ENCODE peak calls at places on chromosomes 7 and 10, in eight cellular contexts. One of them, this sample, is unnamed.
A peak's percentile ranks its signal among the peaks of the same experiment; 100 is the strongest.

GRCh38 chr10:35852721-35853120 is 210.6 kb upstream of the FZD8 start:
- DNase-seq in OCI-LY7: no peak
- DNase-seq in activated CD4-positive, alpha-beta T cell treated with anti-CD3 and anti-CD28 coated beads, Interleukin-2, amount 50 U/mL, for 4 hours: no peak
- DNase-seq in SK-MEL-5: no peak
- DNase-seq in iPS DF 6.9: no peak
- DNase-seq in GM10248: no peak
- DNase-seq in Right ventricle myocardium superior: no peak
- DNase-seq in activated gamma-delta T cell treated with Interleukin-2 at 50 U/mL for 16 hours: no peak
- DNase-seq in this sample: no peak

GRCh38 chr7:1902231-1902855 is 232.3 kb downstream of the ELFN1 start:
- DNase-seq in OCI-LY7: no peak
- DNase-seq in activated CD4-positive, alpha-beta T cell treated with anti-CD3 and anti-CD28 coated beads, Interleukin-2, amount 50 U/mL, for 4 hours: no peak
- DNase-seq in SK-MEL-5: no peak
- DNase-seq in iPS DF 6.9: no peak
- DNase-seq in GM10248: no peak
- DNase-seq in Right ventricle myocardium superior: no peak
- DNase-seq in activated gamma-delta T cell treated with Interleukin-2 at 50 U/mL for 16 hours: no peak
- DNase-seq in this sample: no peak

GRCh38 chr7:48635796-48636195 is 288.6 kb upstream of the CDC14C start:
- DNase-seq in OCI-LY7: no peak
- DNase-seq in activated CD4-positive, alpha-beta T cell treated with anti-CD3 and anti-CD28 coated beads, Interleukin-2, amount 50 U/mL, for 4 hours: no peak
- DNase-seq in SK-MEL-5: no peak
- DNase-seq in iPS DF 6.9: no peak
- DNase-seq in GM10248: no peak
- DNase-seq in Right ventricle myocardium superior: no peak
- DNase-seq in activated gamma-delta T cell treated with Interleukin-2 at 50 U/mL for 16 hours: no peak
- DNase-seq in this sample: no peak

GRCh38 chr10:54096892-54097291 is 704.1 kb downstream of the PCDH15 start:
- DNase-seq in OCI-LY7: no peak
- DNase-seq in activated CD4-positive, alpha-beta T cell treated with anti-CD3 and anti-CD28 coated beads, Interleukin-2, amount 50 U/mL, for 4 hours: no peak
- DNase-seq in SK-MEL-5: no peak
- DNase-seq in iPS DF 6.9: no peak
- DNase-seq in GM10248: no peak
- DNase-seq in Right ventricle myocardium superior: no peak
- DNase-seq in activated gamma-delta T cell treated with Interleukin-2 at 50 U/mL for 16 hours: no peak
- DNase-seq in this sample: no peak

GRCh38 chr7:93228302-93228701 is 2.0 kb upstream of the HEPACAM2 start:
- DNase-seq in OCI-LY7: peak; percentile 82
- DNase-seq in activated CD4-positive, alpha-beta T cell treated with anti-CD3 and anti-CD28 coated beads, Interleukin-2, amount 50 U/mL, for 4 hours: no peak
- DNase-seq in SK-MEL-5: peak; percentile 79
- DNase-seq in iPS DF 6.9: no peak
- DNase-seq in GM10248: peak; percentile 41
- DNase-seq in Right ventricle myocardium superior: no peak
- DNase-seq in activated gamma-delta T cell treated with Interleukin-2 at 50 U/mL for 16 hours: peak; percentile 9
- DNase-seq in this sample: peak; percentile 28

GRCh38 chr10:69994262-69994661 is 58.4 kb upstream of the MACROH2A2 start:
- DNase-seq in OCI-LY7: peak; percentile 49
- DNase-seq in activated CD4-positive, alpha-beta T cell treated with anti-CD3 and anti-CD28 coated beads, Interleukin-2, amount 50 U/mL, for 4 hours: no peak
- DNase-seq in SK-MEL-5: peak; percentile 69
- DNase-seq in iPS DF 6.9: peak; percentile 11
- DNase-seq in GM10248: peak; percentile 22
- DNase-seq in Right ventricle myocardium superior: no peak
- DNase-seq in activated gamma-delta T cell treated with Interleukin-2 at 50 U/mL for 16 hours: no peak
- DNase-seq in this sample: no peak

GRCh38 chr10:128070161-128070560 is 56.1 kb downstream of the MKI67 start:
- DNase-seq in OCI-LY7: no peak
- DNase-seq in activated CD4-positive, alpha-beta T cell treated with anti-CD3 and anti-CD28 coated beads, Interleukin-2, amount 50 U/mL, for 4 hours: no peak
- DNase-seq in SK-MEL-5: no peak
- DNase-seq in iPS DF 6.9: no peak
- DNase-seq in GM10248: no peak
- DNase-seq in Right ventricle myocardium superior: no peak
- DNase-seq in activated gamma-delta T cell treated with Interleukin-2 at 50 U/mL for 16 hours: no peak
- DNase-seq in this sample: no peak

GRCh38 chr7:47472444-47473157 is 109.3 kb downstream of the TNS3 start:
- DNase-seq in OCI-LY7: peak; percentile 49
- DNase-seq in activated CD4-positive, alpha-beta T cell treated with anti-CD3 and anti-CD28 coated beads, Interleukin-2, amount 50 U/mL, for 4 hours: no peak
- DNase-seq in SK-MEL-5: no peak
- DNase-seq in iPS DF 6.9: no peak
- DNase-seq in GM10248: no peak
- DNase-seq in Right ventricle myocardium superior: no peak
- DNase-seq in activated gamma-delta T cell treated with Interleukin-2 at 50 U/mL for 16 hours: no peak
- DNase-seq in this sample: no peak

GRCh38 chr7:143495806-143496672 is 18.4 kb downstream of the TAS2R41 start:
- DNase-seq in OCI-LY7: no peak
- DNase-seq in activated CD4-positive, alpha-beta T cell treated with anti-CD3 and anti-CD28 coated beads, Interleukin-2, amount 50 U/mL, for 4 hours: no peak
- DNase-seq in SK-MEL-5: no peak
- DNase-seq in iPS DF 6.9: no peak
- DNase-seq in GM10248: no peak
- DNase-seq in Right ventricle myocardium superior: no peak
- DNase-seq in activated gamma-delta T cell treated with Interleukin-2 at 50 U/mL for 16 hours: no peak
- DNase-seq in this sample: no peak

GRCh38 chr10:132110091-132110490 is 44.3 kb downstream of the JAKMIP3 start:
- DNase-seq in OCI-LY7: no peak
- DNase-seq in activated CD4-positive, alpha-beta T cell treated with anti-CD3 and anti-CD28 coated beads, Interleukin-2, amount 50 U/mL, for 4 hours: no peak
- DNase-seq in SK-MEL-5: no peak
- DNase-seq in iPS DF 6.9: no peak
- DNase-seq in GM10248: no peak
- DNase-seq in Right ventricle myocardium superior: peak; percentile 39
- DNase-seq in activated gamma-delta T cell treated with Interleukin-2 at 50 U/mL for 16 hours: no peak
- DNase-seq in this sample: no peak